ENCODE peak calls at places on chromosomes 12 and 14, in four cellular contexts. One of them, this sample, is unnamed.
A peak's percentile ranks its signal among the peaks of the same experiment; 100 is the strongest.

GRCh38 chr12:89775336-89776005 is 66.8 kb upstream of the ATP2B1 start:
- DNase-seq in GM12878: no peak
- DNase-seq in K562: no peak
- DNase-seq in HL-60: no peak
- DNase-seq in this sample: no peak

GRCh38 chr12:127459166-127459565 is 807.8 kb upstream of the TMEM132C start:
- DNase-seq in GM12878: no peak
- DNase-seq in K562: no peak
- DNase-seq in HL-60: no peak
- DNase-seq in this sample: no peak

GRCh38 chr14:73850940-73851339 is 691 bp upstream of the PTGR2 start:
- DNase-seq in GM12878: no peak
- DNase-seq in K562: peak; percentile 15
- DNase-seq in HL-60: no peak
- DNase-seq in this sample: no peak

GRCh38 chr12:49892084-49892731 is 11.5 kb downstream of the FAIM2 start:
- DNase-seq in GM12878: no peak
- DNase-seq in K562: peak; percentile 39
- DNase-seq in HL-60: no peak
- DNase-seq in this sample: no peak

GRCh38 chr12:18262514-18262913 is 1.2 kb downstream of the PIK3C2G start:
- DNase-seq in GM12878: no peak
- DNase-seq in K562: no peak
- DNase-seq in HL-60: no peak
- DNase-seq in this sample: no peak

GRCh38 chr14:50943261-50943942 is 881 bp downstream of the PYGL start:
- DNase-seq in GM12878: no peak
- DNase-seq in K562: peak; percentile 54
- DNase-seq in HL-60: no peak
- DNase-seq in this sample: no peak

GRCh38 chr14:94334837-94335236 is 11.7 kb upstream of the SERPINA6 start:
- DNase-seq in GM12878: no peak
- DNase-seq in K562: no peak
- DNase-seq in HL-60: no peak
- DNase-seq in this sample: no peak

GRCh38 chr14:81710232-81710845 is 176.7 kb upstream of the SEL1L start:
- DNase-seq in GM12878: peak; percentile 0
- DNase-seq in K562: peak; percentile 28
- DNase-seq in HL-60: peak; percentile 26
- DNase-seq in this sample: no peak

GRCh38 chr12:6465467-6466183 is 4.9 kb downstream of the VAMP1 start:
- DNase-seq in GM12878: no peak
- DNase-seq in K562: peak; percentile 67
- DNase-seq in HL-60: no peak
- DNase-seq in this sample: no peak

GRCh38 chr12:46982629-46983392 is 96.6 kb upstream of the PCED1B start:
- DNase-seq in GM12878: no peak
- DNase-seq in K562: no peak
- DNase-seq in HL-60: no peak
- DNase-seq in this sample: no peak

GRCh38 chr12:49910331-49911212 is 6.9 kb upstream of the FAIM2 start:
- DNase-seq in GM12878: no peak
- DNase-seq in K562: no peak
- DNase-seq in HL-60: no peak
- DNase-seq in this sample: no peak

GRCh38 chr12:24551368-24551767 is 397.5 kb downstream of the BCAT1 start:
- DNase-seq in GM12878: no peak
- DNase-seq in K562: no peak
- DNase-seq in HL-60: no peak
- DNase-seq in this sample: no peak

GRCh38 chr12:124039276-124039675 is 66.3 kb downstream of the ZNF664 start:
- DNase-seq in GM12878: no peak
- DNase-seq in K562: no peak
- DNase-seq in HL-60: no peak
- DNase-seq in this sample: no peak

GRCh38 chr12:26298785-26299621 is 103.6 kb downstream of the SSPN start:
- DNase-seq in GM12878: peak; percentile 91
- DNase-seq in K562: peak; percentile 41
- DNase-seq in HL-60: peak; percentile 86
- DNase-seq in this sample: peak; percentile 42

GRCh38 chr14:70823281-70823680 is 14.0 kb upstream of the MAP3K9 start:
- DNase-seq in GM12878: no peak
- DNase-seq in K562: no peak
- DNase-seq in HL-60: no peak
- DNase-seq in this sample: no peak

GRCh38 chr12:43331935-43332334 is 220.1 kb downstream of the ADAMTS20 start:
- DNase-seq in GM12878: no peak
- DNase-seq in K562: no peak
- DNase-seq in HL-60: no peak
- DNase-seq in this sample: no peak

GRCh38 chr14:62866376-62866775 is 178.9 kb downstream of the KCNH5 start:
- DNase-seq in GM12878: no peak
- DNase-seq in K562: no peak
- DNase-seq in HL-60: no peak
- DNase-seq in this sample: no peak

GRCh38 chr12:53506450-53506785 is 866 bp downstream of the NPFF start:
- DNase-seq in GM12878: no peak
- DNase-seq in K562: no peak
- DNase-seq in HL-60: no peak
- DNase-seq in this sample: no peak

GRCh38 chr12:30795410-30795659 is 40.6 kb upstream of the CAPRIN2 start:
- DNase-seq in GM12878: no peak
- DNase-seq in K562: no peak
- DNase-seq in HL-60: no peak
- DNase-seq in this sample: no peak

GRCh38 chr14:95189400-95190162 is 32.3 kb upstream of the DICER1 start:
- DNase-seq in GM12878: no peak
- DNase-seq in K562: no peak
- DNase-seq in HL-60: no peak
- DNase-seq in this sample: no peak

GRCh38 chr14:102424520-102424919 is 61.8 kb downstream of the TECPR2 start:
- DNase-seq in GM12878: no peak
- DNase-seq in K562: no peak
- DNase-seq in HL-60: no peak
- DNase-seq in this sample: no peak

GRCh38 chr12:122966743-122967058 is 438 bp upstream of the ABCB9 start:
- DNase-seq in GM12878: no peak
- DNase-seq in K562: no peak
- DNase-seq in HL-60: no peak
- DNase-seq in this sample: no peak

GRCh38 chr12:89349814-89350213 is 2.5 kb downstream of the DUSP6 start:
- DNase-seq in GM12878: no peak
- DNase-seq in K562: no peak
- DNase-seq in HL-60: no peak
- DNase-seq in this sample: no peak

GRCh38 chr12:90262261-90262660 is 553.6 kb upstream of the ATP2B1 start:
- DNase-seq in GM12878: no peak
- DNase-seq in K562: no peak
- DNase-seq in HL-60: no peak
- DNase-seq in this sample: no peak

GRCh38 chr12:52529846-52530245 is 9.7 kb upstream of the KRT5 start:
- DNase-seq in GM12878: no peak
- DNase-seq in K562: no peak
- DNase-seq in HL-60: no peak
- DNase-seq in this sample: no peak

GRCh38 chr14:87996276-87996592 is 3.3 kb upstream of the GALC start:
- DNase-seq in GM12878: no peak
- DNase-seq in K562: no peak
- DNase-seq in HL-60: no peak
- DNase-seq in this sample: no peak

GRCh38 chr12:94779520-94779919 is 129.2 kb upstream of the TMCC3 start:
- DNase-seq in GM12878: no peak
- DNase-seq in K562: no peak
- DNase-seq in HL-60: no peak
- DNase-seq in this sample: no peak

GRCh38 chr14:63677891-63678379 is 36.3 kb upstream of the WDR89 start:
- DNase-seq in GM12878: no peak
- DNase-seq in K562: no peak
- DNase-seq in HL-60: no peak
- DNase-seq in this sample: no peak

GRCh38 chr12:115598827-115599226 is 678.7 kb downstream of the MED13L start:
- DNase-seq in GM12878: no peak
- DNase-seq in K562: no peak
- DNase-seq in HL-60: no peak
- DNase-seq in this sample: no peak

GRCh38 chr12:6607751-6608591 is 792 bp upstream of the CHD4 start:
- DNase-seq in GM12878: peak; percentile 67
- DNase-seq in K562: peak; percentile 90
- DNase-seq in HL-60: peak; percentile 73
- DNase-seq in this sample: no peak

GRCh38 chr14:91036741-91037469 is 23.5 kb downstream of the RPS6KA5 start:
- DNase-seq in GM12878: no peak
- DNase-seq in K562: no peak
- DNase-seq in HL-60: no peak
- DNase-seq in this sample: no peak

GRCh38 chr12:21891763-21892217 is 49.4 kb downstream of the ABCC9 start:
- DNase-seq in GM12878: no peak
- DNase-seq in K562: no peak
- DNase-seq in HL-60: no peak
- DNase-seq in this sample: no peak

GRCh38 chr14:35331605-35332516 is 39.7 kb downstream of the PSMA6 start:
- DNase-seq in GM12878: no peak
- DNase-seq in K562: peak; percentile 66
- DNase-seq in HL-60: no peak
- DNase-seq in this sample: no peak

GRCh38 chr14:20782280-20782890 is 1.3 kb downstream of the RNASE6 start:
- DNase-seq in GM12878: no peak
- DNase-seq in K562: no peak
- DNase-seq in HL-60: no peak
- DNase-seq in this sample: no peak

GRCh38 chr14:69366069-69366468 is 32.0 kb downstream of the ERH start:
- DNase-seq in GM12878: no peak
- DNase-seq in K562: no peak
- DNase-seq in HL-60: no peak
- DNase-seq in this sample: no peak

GRCh38 chr14:69360438-69361108 is 37.5 kb downstream of the ERH start:
- DNase-seq in GM12878: no peak
- DNase-seq in K562: no peak
- DNase-seq in HL-60: no peak
- DNase-seq in this sample: no peak

GRCh38 chr14:69363055-69363454 is 35.0 kb downstream of the ERH start:
- DNase-seq in GM12878: no peak
- DNase-seq in K562: peak; percentile 14
- DNase-seq in HL-60: no peak
- DNase-seq in this sample: no peak

GRCh38 chr14:69366761-69367160 is 31.3 kb downstream of the ERH start:
- DNase-seq in GM12878: no peak
- DNase-seq in K562: no peak
- DNase-seq in HL-60: no peak
- DNase-seq in this sample: no peak

DNA sequence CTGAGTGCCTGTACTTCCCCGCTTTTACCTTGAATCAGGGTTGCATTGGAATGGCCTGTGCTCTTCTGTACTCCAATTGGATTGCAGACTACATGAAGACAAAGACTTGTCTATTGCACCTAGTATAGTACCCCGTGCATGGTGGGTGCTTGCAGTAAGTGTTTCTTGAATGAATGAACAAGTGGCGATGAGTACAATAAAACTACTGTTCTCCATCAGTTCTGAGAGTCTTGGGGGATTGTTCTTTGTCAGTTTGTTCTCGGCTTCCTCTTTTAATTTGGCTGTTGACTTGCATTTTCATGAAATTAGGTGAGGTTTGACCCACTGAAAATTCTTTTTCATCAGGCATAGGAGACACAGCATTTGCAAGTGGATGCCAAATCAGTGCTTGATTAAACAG is 34.1 kb downstream of the ERH start:
- DNase-seq in GM12878: no peak
- DNase-seq in K562: no peak
- DNase-seq in HL-60: no peak
- DNase-seq in this sample: no peak
- TF ChIP-seq SPI1 in GM12878: peak; percentile 67
- TF ChIP-seq SPI1 in K562: no peak
- TF ChIP-seq SPI1 in HL-60: no peak
- TF ChIP-seq SPI1 in this sample: no peak

GRCh38 chr12:14946856-14947255 is 8.5 kb upstream of the ERP27 start:
- DNase-seq in GM12878: no peak
- DNase-seq in K562: no peak
- DNase-seq in HL-60: no peak
- DNase-seq in this sample: no peak
- TF ChIP-seq SPI1 in GM12878: no peak
- TF ChIP-seq SPI1 in K562: no peak
- TF ChIP-seq SPI1 in HL-60: no peak
- TF ChIP-seq SPI1 in this sample: no peak

GRCh38 chr14:54480830-54481562 is 7.8 kb downstream of the GMFB start:
- DNase-seq in GM12878: no peak
- DNase-seq in K562: no peak
- DNase-seq in HL-60: no peak
- DNase-seq in this sample: no peak
- TF ChIP-seq SPI1 in GM12878: no peak
- TF ChIP-seq SPI1 in K562: no peak
- TF ChIP-seq SPI1 in HL-60: no peak
- TF ChIP-seq SPI1 in this sample: no peak

DNA sequence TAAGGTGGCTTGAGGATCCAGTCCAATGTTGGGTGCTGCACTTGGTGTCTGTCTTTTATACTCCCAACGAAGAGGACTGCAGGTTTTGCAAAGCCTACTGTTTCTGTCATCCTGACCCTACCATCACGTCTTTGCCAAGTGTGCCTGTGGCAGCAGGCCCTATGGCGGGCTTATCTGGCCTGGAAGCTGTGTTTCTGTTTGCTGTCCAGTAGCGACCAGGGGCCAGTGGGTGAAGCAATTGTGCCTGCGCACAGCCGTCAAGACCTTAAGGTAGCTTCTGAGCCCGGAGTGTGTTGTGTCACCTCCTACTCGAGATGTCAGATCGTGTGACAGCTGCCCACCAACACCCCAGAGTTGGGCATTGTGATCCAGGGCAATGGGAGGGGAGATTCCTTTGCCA is 62.7 kb downstream of the DDX51 start:
- DNase-seq in GM12878: no peak
- DNase-seq in K562: no peak
- DNase-seq in HL-60: no peak
- DNase-seq in this sample: no peak
- TF ChIP-seq SPI1 in GM12878: no peak
- TF ChIP-seq SPI1 in K562: no peak
- TF ChIP-seq SPI1 in HL-60: no peak
- TF ChIP-seq SPI1 in this sample: no peak